ENCODE peak calls at places on chromosomes 6 and 20, in seven cellular contexts. V is endothelial cell of umbilical vein, K is dorsolateral prefrontal cortex, C is fibroblast of mammary gland, W is upper lobe of right lung, Q is fibroblast of pulmonary artery, I is fibroblast of the aortic adventitia. E is an unnamed sample.

GRCh38 chr6:50952092-50952932 is 133.6 kb downstream of the TFAP2B start:
- DNase-seq in V (no peak), K (no peak), C (peak; percentile 1), W (no peak), Q (no peak), I (peak; percentile 0), E (no peak)

GRCh38 chr6:167706313-167707109 is 120.2 kb upstream of the AFDN start:
- DNase-seq in V (no peak), K (no peak), C (no peak), W (peak; percentile 47), Q (peak; percentile 24), I (no peak), E (no peak)

GRCh38 chr6:2896741-2897140 is 6.4 kb downstream of the SERPINB9 start:
- DNase-seq in V (no peak), K (no peak), C (no peak), W (no peak), Q (no peak), I (no peak), E (no peak)

GRCh38 chr20:52410746-52411317 is 219.3 kb upstream of the ZFP64 start:
- DNase-seq in V (no peak), K (no peak), C (peak; percentile 33), W (no peak), Q (no peak), I (no peak), E (no peak)

GRCh38 chr6:52693777-52694176 is 22.9 kb downstream of the TMEM14A start:
- DNase-seq in V (no peak), K (no peak), C (no peak), W (no peak), Q (no peak), I (no peak), E (no peak)

GRCh38 chr6:56734334-56734733 is 91.6 kb upstream of the DST start:
- DNase-seq in V (no peak), K (no peak), C (no peak), W (no peak), Q (no peak), I (no peak), E (no peak)

GRCh38 chr20:17678295-17678694 is 3.7 kb downstream of the RRBP1 start:
- DNase-seq in V (no peak), K (no peak), C (no peak), W (no peak), Q (no peak), I (no peak), E (no peak)

GRCh38 chr20:56247954-56248782 is at the start of gene MC3R:
- DNase-seq in V (peak; percentile 2), K (peak; percentile 61), C (peak; percentile 40), W (peak; percentile 69), Q (peak; percentile 52), I (peak; percentile 23), E (peak; percentile 3)

GRCh38 chr20:6051505-6051904 is 2.4 kb downstream of the LRRN4 start:
- DNase-seq in V (peak; percentile 15), K (no peak), C (peak; percentile 58), W (no peak), Q (peak; percentile 58), I (peak; percentile 76), E (peak; percentile 75)

GRCh38 chr6:25366785-25367657 is 87.8 kb downstream of the CARMIL1 start:
- DNase-seq in V (no peak), K (no peak), C (peak; percentile 18), W (no peak), Q (peak; percentile 14), I (peak; percentile 16), E (no peak)

GRCh38 chr20:47125553-47126373 is 230.7 kb downstream of the ZMYND8 start:
- DNase-seq in V (no peak), K (no peak), C (peak; percentile 39), W (no peak), Q (no peak), I (peak; percentile 48), E (no peak)

GRCh38 chr6:159376443-159377182 is 207.4 kb downstream of the FNDC1 start:
- DNase-seq in V (no peak), K (no peak), C (peak; percentile 18), W (no peak), Q (peak; percentile 13), I (peak; percentile 56), E (no peak)

GRCh38 chr6:91782789-91783188 is 1195.9 kb upstream of the MAP3K7 start:
- DNase-seq in V (no peak), K (no peak), C (no peak), W (no peak), Q (no peak), I (no peak), E (peak; percentile 6)

GRCh38 chr6:44431118-44431725 is 43.7 kb downstream of the CDC5L start:
- DNase-seq in V (peak; percentile 73), K (no peak), C (peak; percentile 82), W (no peak), Q (peak; percentile 83), I (peak; percentile 86), E (peak; percentile 74)

GRCh38 chr20:58028123-58028522 is 200.3 kb downstream of the ANKRD60 start:
- DNase-seq in V (no peak), K (no peak), C (no peak), W (no peak), Q (no peak), I (no peak), E (no peak)

GRCh38 chr6:154995241-154996162 is at the start of gene TIAM2:
- DNase-seq in V (no peak), K (no peak), C (peak; percentile 22), W (no peak), Q (no peak), I (no peak), E (peak; percentile 24)

GRCh38 chr6:155524249-155524651 is 68.6 kb upstream of the NOX3 start:
- DNase-seq in V (peak; percentile 74), K (no peak), C (peak; percentile 94), W (no peak), Q (peak; percentile 67), I (peak; percentile 77), E (peak; percentile 72)

GRCh38 chr6:140970485-140970884 is 1162.2 kb upstream of the GJE1 start:
- DNase-seq in V (no peak), K (no peak), C (peak; percentile 30), W (no peak), Q (no peak), I (peak; percentile 79), E (no peak)

GRCh38 chr6:30964075-30964474 is 19.4 kb upstream of the MUC21 start:
- DNase-seq in V (no peak), K (no peak), C (peak; percentile 33), W (no peak), Q (no peak), I (no peak), E (peak; percentile 65)

GRCh38 chr6:20948531-20948930 is 414.3 kb downstream of the CDKAL1 start:
- DNase-seq in V (no peak), K (no peak), C (no peak), W (no peak), Q (no peak), I (no peak), E (no peak)

GRCh38 chr6:109381007-109381746 is 1.1 kb downstream of the CD164 start:
- DNase-seq in V (peak; percentile 61), K (no peak), C (peak; percentile 33), W (no peak), Q (no peak), I (peak; percentile 47), E (no peak)

GRCh38 chr6:164827537-164827936 is 481.9 kb downstream of the C6orf118 start:
- DNase-seq in V (no peak), K (no peak), C (no peak), W (no peak), Q (no peak), I (no peak), E (no peak)

GRCh38 chr6:144667517-144667916 is 382.4 kb downstream of the UTRN start:
- DNase-seq in V (no peak), K (no peak), C (no peak), W (no peak), Q (no peak), I (no peak), E (no peak)

GRCh38 chr20:20410678-20411077 is 42.8 kb downstream of the INSM1 start:
- DNase-seq in V (peak; percentile 71), K (peak; percentile 75), C (no peak), W (no peak), Q (peak; percentile 24), I (peak; percentile 58), E (no peak)

GRCh38 chr20:20411382-20411781 is 43.5 kb downstream of the INSM1 start:
- DNase-seq in V (no peak), K (no peak), C (no peak), W (no peak), Q (no peak), I (no peak), E (no peak)

GRCh38 chr20:20412750-20413149 is 44.8 kb downstream of the INSM1 start:
- DNase-seq in V (peak; percentile 82), K (no peak), C (no peak), W (no peak), Q (no peak), I (no peak), E (peak; percentile 67)

GRCh38 chr20:20413801-20414200 is 45.9 kb downstream of the INSM1 start:
- DNase-seq in V (no peak), K (no peak), C (no peak), W (no peak), Q (no peak), I (no peak), E (no peak)

DNA sequence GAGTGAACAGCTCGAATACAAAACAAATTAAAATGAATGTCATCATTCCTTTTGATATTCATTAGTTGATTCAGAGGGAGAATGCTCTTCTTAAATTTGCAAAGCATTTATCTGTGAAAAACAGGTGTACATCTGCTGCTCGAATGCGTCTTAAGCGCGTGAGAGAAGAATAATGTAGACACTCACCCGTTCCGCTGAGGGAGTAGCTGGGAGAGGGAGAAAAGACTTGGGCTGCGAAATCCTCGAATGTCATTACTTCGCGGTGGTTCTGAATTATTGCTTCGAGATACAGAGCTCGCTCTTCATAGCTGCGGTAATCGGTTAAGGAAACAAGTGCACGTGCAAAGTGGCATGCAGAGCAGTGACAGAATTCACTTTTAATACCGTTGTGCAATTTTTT is 43.9 kb downstream of the INSM1 start:
- DNase-seq in V (no peak), K (no peak), C (no peak), W (no peak), Q (no peak), I (no peak), E (no peak)
- TF ChIP-seq CTCF in V (no peak), K (no peak), C (no peak), W (no peak), Q (no peak), I (no peak), E (no peak)

DNA sequence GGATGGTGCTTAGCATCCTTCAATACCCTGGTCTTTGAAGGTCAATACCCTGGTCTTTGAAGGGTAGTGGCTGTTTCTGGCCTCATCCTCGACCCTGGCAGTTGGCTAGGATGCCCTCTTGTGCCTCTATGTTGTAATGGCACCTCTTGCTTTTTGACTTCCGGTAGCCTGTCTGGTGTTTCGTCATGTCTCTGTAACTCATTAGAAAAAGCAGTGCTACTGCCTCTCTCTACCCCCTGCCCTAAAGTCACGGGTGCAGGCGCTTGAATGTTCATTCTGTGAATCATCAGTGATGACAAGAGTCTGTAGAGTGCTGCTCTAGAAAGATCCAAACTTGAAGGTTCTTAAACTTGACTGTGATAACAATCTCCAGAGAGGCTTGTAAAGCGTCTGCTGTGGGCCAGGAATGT is 28.3 kb downstream of the RSPO4 start:
- DNase-seq in V (no peak), K (no peak), C (peak; percentile 57), W (no peak), Q (peak; percentile 42), I (peak; percentile 35), E (peak; percentile 1)
- H3K4me3 ChIP-seq in V (no peak overlapping the region), K (no peak overlapping the region), C (no peak overlapping the region), W (no peak overlapping the region), Q (no peak overlapping the region), I (no peak overlapping the region), E (no peak overlapping the region)

GRCh38 chr6:156779206-156780116 is 2.3 kb downstream of the ARID1B start:
- DNase-seq in V (peak; percentile 34), K (peak; percentile 55), C (no peak), W (peak; percentile 83), Q (no peak), I (no peak), E (no peak)
- TF ChIP-seq CTCF in V (no peak), K (no peak), C (no peak), W (no peak), Q (no peak), I (no peak), E (no peak)

GRCh38 chr6:79949235-79949634 is 1.9 kb upstream of the ELOVL4 start:
- DNase-seq in V (peak; percentile 53), K (no peak), C (peak; percentile 79), W (no peak), Q (peak; percentile 82), I (peak; percentile 80), E (peak; percentile 76)
- H3K4me3 ChIP-seq in V (no peak overlapping the region), K (no peak overlapping the region), C (no peak overlapping the region), W (no peak overlapping the region), Q (no peak overlapping the region), I (no peak overlapping the region), E (no peak overlapping the region)